ENCODE peak calls at places on chromosomes 7 and 10, in five cellular contexts. L is tibial artery, E is lung, N is breast epithelium, K is adrenal gland. U is an unnamed sample.

GRCh38 chr10:124493191-124493936 is 31.7 kb downstream of the LHPP start:
- DNase-seq in L (no peak), E (no peak), N (no peak), K (no peak), U (no peak)

GRCh38 chr7:111919690-111920179 is 286.5 kb downstream of the DOCK4 start:
- DNase-seq in L (no peak), E (no peak), N (no peak), K (no peak), U (peak; percentile 90)

GRCh38 chr7:34991938-34992840 is 45.1 kb downstream of the DPY19L1 start:
- DNase-seq in L (no peak), E (no peak), N (no peak), K (no peak), U (peak; percentile 60)

GRCh38 chr10:51244739-51245138 is 170.5 kb downstream of the PRKG1 start:
- DNase-seq in L (no peak), E (no peak), N (no peak), K (no peak), U (peak; percentile 87)

GRCh38 chr10:129605986-129606518 is 139.0 kb downstream of the MGMT start:
- DNase-seq in L (no peak), E (no peak), N (no peak), K (no peak), U (no peak)

GRCh38 chr7:122663733-122664132 is 35.2 kb downstream of the RNF133 start:
- DNase-seq in L (no peak), E (no peak), N (no peak), K (no peak), U (no peak)

GRCh38 chr7:39847227-39847626 is 102.8 kb upstream of the CDK13 start:
- DNase-seq in L (no peak), E (no peak), N (no peak), K (no peak), U (no peak)

GRCh38 chr7:23000597-23001360 is 13.2 kb downstream of the HYCC1 start:
- DNase-seq in L (no peak), E (no peak), N (no peak), K (no peak), U (no peak)

GRCh38 chr7:31710171-31710570 is 23.2 kb downstream of the PPP1R17 start:
- DNase-seq in L (no peak), E (no peak), N (no peak), K (no peak), U (no peak)

GRCh38 chr10:16728266-16728665 is 89.0 kb downstream of the RSU1 start:
- DNase-seq in L (no peak), E (no peak), N (no peak), K (no peak), U (no peak)

GRCh38 chr7:140061607-140061930 is 1.2 kb downstream of the PARP12 start:
- DNase-seq in L (no peak), E (no peak), N (no peak), K (peak; percentile 46), U (no peak)

GRCh38 chr7:150668472-150668911 is 17.0 kb upstream of the GIMAP2 start:
- DNase-seq in L (no peak), E (no peak), N (no peak), K (no peak), U (no peak)

GRCh38 chr7:88243345-88243909 is 23.6 kb upstream of the SRI start:
- DNase-seq in L (no peak), E (no peak), N (no peak), K (peak; percentile 76), U (peak; percentile 73)

DNA sequence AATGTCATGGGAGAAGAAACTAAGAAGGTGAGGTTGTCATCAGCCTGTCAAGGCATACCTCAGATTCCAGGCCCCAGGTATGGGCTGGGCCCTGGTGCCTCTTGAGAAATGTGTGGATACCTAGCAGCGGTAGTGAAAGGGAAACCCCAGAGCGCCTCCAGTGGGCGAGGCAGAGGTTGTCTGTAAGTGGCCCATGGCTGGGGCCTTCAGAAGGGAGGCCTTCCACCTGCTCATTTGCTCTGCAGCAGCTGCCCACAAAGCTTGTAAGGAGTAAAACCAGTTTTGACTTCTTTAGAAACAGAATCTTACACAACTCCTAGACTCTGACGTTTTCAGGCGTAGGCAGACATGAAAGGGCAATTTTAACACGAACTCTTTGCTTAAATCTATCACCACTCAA is 509.9 kb downstream of the PARD3 start:
- DNase-seq in L (no peak), E (peak; percentile 77), N (no peak), K (no peak), U (no peak)
- TF ChIP-seq CTCF in L (no peak), E (no peak), N (no peak), K (no peak), U (peak; percentile 15)

GRCh38 chr7:106057204-106057961 is 54.7 kb downstream of the SYPL1 start:
- DNase-seq in L (no peak), E (no peak), N (no peak), K (peak; percentile 52), U (no peak)

GRCh38 chr7:106060394-106060920 is 51.7 kb downstream of the SYPL1 start:
- DNase-seq in L (no peak), E (no peak), N (no peak), K (peak; percentile 21), U (no peak)

GRCh38 chr7:106059556-106059955 is 52.6 kb downstream of the SYPL1 start:
- DNase-seq in L (no peak), E (no peak), N (no peak), K (peak; percentile 52), U (no peak)

GRCh38 chr7:106057962-106058901 is 53.9 kb downstream of the SYPL1 start:
- DNase-seq in L (no peak), E (peak; percentile 73), N (peak; percentile 92), K (peak; percentile 61), U (no peak)

GRCh38 chr7:106058925-106059324 is 53.2 kb downstream of the SYPL1 start:
- DNase-seq in L (no peak), E (no peak), N (no peak), K (no peak), U (no peak)
- H3K4me3 ChIP-seq in L (no peak overlapping the region), E (no peak overlapping the region), N (no peak overlapping the region), K (no peak overlapping the region), U (no peak overlapping the region)

GRCh38 chr10:116767235-116767634 is 24.9 kb upstream of the HSPA12A start:
- DNase-seq in L (no peak), E (no peak), N (no peak), K (peak; percentile 79), U (no peak)

GRCh38 chr10:116766241-116767198 is 24.2 kb upstream of the HSPA12A start:
- DNase-seq in L (no peak), E (no peak), N (no peak), K (no peak), U (no peak)

GRCh38 chr10:116763440-116763839 is 21.1 kb upstream of the HSPA12A start:
- DNase-seq in L (no peak), E (no peak), N (no peak), K (no peak), U (no peak)

GRCh38 chr10:116764979-116765378 is 22.6 kb upstream of the HSPA12A start:
- DNase-seq in L (no peak), E (no peak), N (no peak), K (no peak), U (no peak)

GRCh38 chr10:116765549-116766162 is 23.3 kb upstream of the HSPA12A start:
- DNase-seq in L (peak; percentile 66), E (no peak), N (no peak), K (peak; percentile 70), U (no peak)
- TF ChIP-seq CTCF in L (peak; percentile 37), E (no peak), N (no peak), K (peak; percentile 51), U (peak; percentile 25)

DNA sequence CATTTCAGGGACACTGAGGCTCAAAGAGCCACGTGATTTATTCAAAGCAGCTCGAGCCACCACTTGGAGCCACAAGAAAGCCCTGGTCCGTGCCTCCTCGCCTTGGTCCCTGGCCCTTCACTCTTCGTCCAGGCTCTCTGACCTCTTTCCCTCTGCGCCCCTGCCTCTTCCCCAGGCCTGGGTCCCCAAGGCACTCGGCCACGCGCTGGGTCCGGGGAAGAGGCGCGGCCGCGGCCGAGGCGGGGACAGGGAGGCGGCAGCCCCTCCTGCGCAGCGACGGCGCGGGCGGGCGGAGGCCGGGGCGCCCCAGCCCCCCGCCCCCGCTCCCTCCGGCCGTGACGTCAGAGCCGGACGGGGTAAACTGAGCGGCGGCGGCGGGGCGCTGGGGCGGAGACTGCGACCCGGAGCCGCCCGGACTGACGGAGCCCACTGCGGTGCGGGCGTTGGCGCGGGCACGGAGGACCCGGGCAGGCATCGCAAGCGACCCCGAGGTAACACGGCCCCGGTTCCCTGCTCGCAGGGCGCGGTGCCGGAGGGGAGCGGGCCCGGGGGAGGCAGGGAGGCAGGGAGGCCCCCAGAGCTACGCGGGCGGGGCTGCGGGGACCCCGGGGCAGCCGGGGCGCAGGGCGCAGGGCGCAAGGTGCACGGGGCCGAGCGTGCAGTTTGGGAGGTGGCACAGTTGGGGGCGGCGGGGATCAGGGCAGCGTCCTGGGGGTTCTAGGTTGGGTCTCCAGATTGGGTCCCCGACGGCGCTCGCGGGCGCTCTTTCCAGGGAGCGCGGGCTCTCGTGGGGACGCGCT is at the start of gene SLC18A2:
- DNase-seq in L (peak; percentile 34), E (no peak), N (no peak), K (no peak), U (no peak)
- H3K4me3 ChIP-seq in L (no peak within 1 kb of the TSS), E (no peak within 1 kb of the TSS), N (peak within 1 kb of the TSS; percentile 13), K (no peak within 1 kb of the TSS), U (no peak within 1 kb of the TSS)

GRCh38 chr10:49743464-49744075 is 18.6 kb downstream of the OGDHL start:
- DNase-seq in L (no peak), E (no peak), N (no peak), K (peak; percentile 35), U (no peak)

GRCh38 chr10:49744091-49744685 is 17.9 kb downstream of the OGDHL start:
- DNase-seq in L (no peak), E (peak; percentile 19), N (no peak), K (peak; percentile 34), U (no peak)

GRCh38 chr10:49746626-49747302 is 15.4 kb downstream of the OGDHL start:
- DNase-seq in L (no peak), E (no peak), N (no peak), K (peak; percentile 40), U (no peak)

GRCh38 chr10:49745756-49746155 is 16.4 kb downstream of the OGDHL start:
- DNase-seq in L (no peak), E (no peak), N (no peak), K (peak; percentile 36), U (no peak)

DNA sequence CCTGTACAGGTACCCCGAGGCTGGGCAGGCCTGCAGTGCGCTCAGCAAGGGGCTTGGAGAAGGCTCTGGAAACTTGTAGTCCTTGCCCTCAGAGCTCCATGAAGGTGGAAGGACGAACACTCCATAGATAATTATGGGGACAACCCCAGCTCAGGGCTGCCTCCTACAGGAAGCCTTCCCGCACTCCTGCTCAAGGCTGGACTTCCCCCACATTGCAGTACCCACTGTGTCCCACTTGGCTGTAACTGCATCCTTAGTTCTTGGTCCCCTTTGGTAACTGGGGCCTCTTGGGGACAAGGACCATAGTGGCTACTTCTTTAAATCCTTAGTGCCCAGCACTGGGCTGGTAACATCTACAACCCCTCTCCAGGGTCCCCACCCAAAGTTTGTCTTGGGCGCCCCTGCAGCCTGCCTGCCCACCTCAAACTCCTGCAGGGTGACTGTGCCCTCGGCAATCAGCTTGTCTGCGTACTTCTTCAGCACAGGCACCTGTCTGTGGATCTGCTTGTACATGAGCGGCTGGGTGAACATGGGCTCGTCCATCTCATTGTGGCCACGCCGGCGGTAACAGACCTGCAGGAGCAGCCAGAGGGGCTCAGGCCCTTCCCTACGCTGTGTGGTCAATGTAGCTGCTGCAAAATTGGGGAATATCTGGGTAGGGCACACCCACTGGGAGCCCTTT is 17.1 kb downstream of the OGDHL start:
- DNase-seq in L (no peak), E (no peak), N (no peak), K (peak; percentile 33), U (no peak)
- TF ChIP-seq CTCF in L (no peak), E (no peak), N (no peak), K (no peak), U (no peak)

GRCh38 chr7:87151002-87151505 is 1.2 kb upstream of the DMTF1 start:
- DNase-seq in L (no peak), E (no peak), N (no peak), K (no peak), U (no peak)
- H3K4me3 ChIP-seq in L (peak overlapping the region; percentile 85), E (no peak overlapping the region), N (peak overlapping the region; percentile 77), K (peak overlapping the region; percentile 70), U (peak overlapping the region; percentile 97)